ENCODE peak calls at places on chromosome 14, in seven cellular contexts. U is lung, K is cardiac fibroblast, J is thoracic aorta, R is A673, C is heart left ventricle, L is hepatocyte. T is an unnamed sample.

GRCh38 chr14:86404425-86404824 is 874.5 kb downstream of the FLRT2 start:
- DNase-seq in K (peak; percentile 52), R (no peak), J (no peak), U (no peak), L (no peak), C (no peak), T (no peak)

GRCh38 chr14:68627868-68628604 is 164.8 kb downstream of the ZFP36L1 start:
- DNase-seq in L (peak; percentile 88), R (no peak), U (no peak), C (no peak), K (peak; percentile 44), J (no peak), T (no peak)

GRCh38 chr14:23557946-23558345 is 1.9 kb downstream of the THTPA start:
- DNase-seq in U (no peak), C (no peak), R (no peak), J (no peak), K (no peak), L (no peak), T (no peak)

GRCh38 chr14:91284791-91285548 is 40.5 kb upstream of the GPR68 start:
- DNase-seq in J (no peak), C (no peak), K (no peak), L (no peak), R (peak; percentile 94), U (no peak), T (no peak)

GRCh38 chr14:65483647-65484046 is 71.1 kb downstream of the FUT8 start:
- DNase-seq in J (no peak), R (no peak), C (no peak), U (no peak), K (no peak), L (no peak), T (no peak)

GRCh38 chr14:102138535-102138934 is 1.2 kb upstream of the WDR20 start:
- DNase-seq in L (no peak), U (no peak), J (no peak), C (no peak), K (no peak), R (peak; percentile 10), T (no peak)

GRCh38 chr14:29175706-29176105 is 409.1 kb downstream of the FOXG1 start:
- DNase-seq in U (no peak), J (no peak), C (no peak), L (no peak), R (no peak), K (no peak), T (no peak)

GRCh38 chr14:98913967-98914620 is 357.9 kb downstream of the BCL11B start:
- DNase-seq in J (no peak), K (no peak), U (no peak), R (no peak), C (no peak), L (no peak), T (no peak)

GRCh38 chr14:70358631-70359030 is 852 bp downstream of the COX16 start:
- DNase-seq in C (no peak), K (peak; percentile 29), R (no peak), J (no peak), L (no peak), U (no peak), T (no peak)

GRCh38 chr14:25308244-25308643 is 258.3 kb upstream of the STXBP6 start:
- DNase-seq in J (no peak), R (peak; percentile 27), C (no peak), U (no peak), L (no peak), K (no peak), T (no peak)

GRCh38 chr14:49769171-49769570 is 1.2 kb downstream of the KLHDC2 start:
- DNase-seq in R (no peak), U (peak; percentile 36), C (no peak), J (no peak), L (no peak), K (peak; percentile 45), T (peak; percentile 28)

GRCh38 chr14:49769581-49770211 is 1.7 kb downstream of the KLHDC2 start:
- DNase-seq in J (no peak), C (no peak), K (no peak), L (no peak), U (no peak), R (peak; percentile 24), T (no peak)

GRCh38 chr14:49768301-49769121 is 558 bp downstream of the KLHDC2 start:
- DNase-seq in K (peak; percentile 71), J (peak; percentile 4), R (peak; percentile 47), C (peak; percentile 58), U (peak; percentile 62), L (peak; percentile 80), T (no peak)

GRCh38 chr14:49766839-49767238 is 1.1 kb upstream of the KLHDC2 start:
- DNase-seq in L (peak; percentile 11), R (peak; percentile 3), K (peak; percentile 5), U (no peak), C (no peak), J (no peak), T (no peak)

GRCh38 chr14:49767473-49768300 is at the start of gene KLHDC2:
- DNase-seq in L (peak; percentile 96), K (peak; percentile 94), J (peak; percentile 60), R (peak; percentile 93), U (peak; percentile 88), C (peak; percentile 91), T (peak; percentile 27)
- TF ChIP-seq CTCF in L (peak; percentile 48), K (no peak), J (peak; percentile 9), R (peak; percentile 59), U (peak; percentile 32), C (peak; percentile 52), T (no peak)

GRCh38 chr14:100723135-100723883 is 3.4 kb upstream of the DLK1 start:
- DNase-seq in J (no peak), C (no peak), U (no peak), K (no peak), L (no peak), R (no peak), T (no peak)
- H3K4me3 ChIP-seq in J (no peak overlapping the region), C (no peak overlapping the region), U (no peak overlapping the region), K (no peak overlapping the region), L (no peak overlapping the region), R (no peak overlapping the region), T (no peak overlapping the region)

GRCh38 chr14:104384776-104385071 is 194.8 kb upstream of the C14orf180 start:
- DNase-seq in R (no peak), C (no peak), K (no peak), J (no peak), U (no peak), L (no peak), T (no peak)

GRCh38 chr14:104387385-104388010 is 192.1 kb upstream of the C14orf180 start:
- DNase-seq in U (no peak), R (no peak), L (no peak), J (no peak), C (no peak), K (no peak), T (no peak)

GRCh38 chr14:104387000-104387384 is 192.6 kb upstream of the C14orf180 start:
- DNase-seq in R (no peak), U (no peak), L (no peak), K (no peak), J (no peak), C (no peak), T (no peak)

GRCh38 chr14:104385189-104386135 is 194.1 kb upstream of the C14orf180 start:
- DNase-seq in J (no peak), U (no peak), L (no peak), K (no peak), R (no peak), C (no peak), T (no peak)

DNA sequence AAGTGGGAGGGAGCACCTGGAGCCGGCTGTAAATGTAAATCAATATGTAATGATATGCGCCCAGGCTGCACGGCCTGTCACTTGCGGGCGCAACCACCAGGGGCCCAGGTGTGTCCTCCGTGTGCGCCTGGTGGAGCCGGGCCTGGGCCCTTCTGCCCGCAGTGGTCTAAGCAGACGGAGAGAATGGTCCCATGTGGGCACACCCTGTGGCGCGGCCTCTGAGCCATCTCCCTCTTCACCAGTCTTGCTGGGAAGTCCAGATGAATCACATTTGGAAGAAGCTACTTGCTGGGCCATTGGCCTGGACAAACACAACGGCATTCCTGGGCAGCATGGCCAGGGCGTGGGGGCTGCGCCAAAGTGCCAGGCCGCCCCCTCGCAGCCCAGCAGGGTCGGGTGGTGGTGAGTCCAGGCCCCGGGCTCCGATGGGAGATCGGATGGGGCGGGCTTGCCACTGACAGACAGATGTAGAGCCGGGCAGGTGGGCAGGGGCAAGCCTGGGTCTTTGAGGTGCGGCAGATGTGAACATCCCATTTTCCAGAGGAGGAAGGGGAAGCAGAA is 193.2 kb upstream of the C14orf180 start:
- DNase-seq in R (no peak), J (no peak), K (no peak), L (no peak), C (no peak), U (no peak), T (no peak)
- TF ChIP-seq CTCF in R (no peak), J (no peak), K (no peak), L (no peak), C (no peak), U (no peak), T (no peak)

GRCh38 chr14:89408907-89409675 is 7.9 kb downstream of the FOXN3 start:
- DNase-seq in J (no peak), C (no peak), R (no peak), U (no peak), K (peak; percentile 44), L (no peak), T (no peak)
- H3K4me3 ChIP-seq in J (peak overlapping the region; percentile 50), C (no peak overlapping the region), R (no peak overlapping the region), U (no peak overlapping the region), K (no peak overlapping the region), L (no peak overlapping the region), T (no peak overlapping the region)

GRCh38 chr14:20754308-20754707 is 8.6 kb downstream of the EDDM3A start:
- DNase-seq in J (no peak), R (no peak), L (no peak), K (no peak), C (no peak), U (no peak), T (no peak)

GRCh38 chr14:20751963-20752562 is 6.4 kb downstream of the EDDM3A start:
- DNase-seq in L (no peak), K (no peak), R (no peak), C (no peak), U (no peak), J (no peak), T (no peak)

GRCh38 chr14:20760950-20761349 is 7.3 kb upstream of the EDDM3B start:
- DNase-seq in K (no peak), U (no peak), C (no peak), L (no peak), J (no peak), R (no peak), T (no peak)

GRCh38 chr14:20755037-20755436 is 9.3 kb downstream of the EDDM3A start:
- DNase-seq in L (no peak), C (no peak), U (peak; percentile 49), J (no peak), R (no peak), K (no peak), T (no peak)

GRCh38 chr14:20757963-20758362 is 10.2 kb upstream of the EDDM3B start:
- DNase-seq in J (no peak), R (peak; percentile 18), K (no peak), L (peak; percentile 26), U (no peak), C (peak; percentile 28), T (no peak)
- TF ChIP-seq CTCF in J (no peak), R (peak; percentile 49), K (no peak), L (peak; percentile 31), U (peak; percentile 20), C (peak; percentile 47), T (no peak)

T was measured in BJ.